ENCODE peak calls at places on chromosomes 11 and 22, in four cellular contexts. Q is foreskin fibroblast; I is pulmonary artery endothelial cell; R is naive thymus-derived CD8-positive, alpha-beta T cell. O is an unnamed sample.

GRCh38 chr11:68328374-68329091 is 16.1 kb downstream of the LRP5 start:
- DNase-seq in Q (no peak), R (peak; percentile 38), I (peak; percentile 54), O (no peak)

GRCh38 chr11:104609297-104609696 is 289.0 kb downstream of the CASP12 start:
- DNase-seq in Q (peak; percentile 81), R (peak; percentile 63), I (peak; percentile 19), O (peak; percentile 16)

GRCh38 chr22:38923463-38924196 is 33.8 kb upstream of the APOBEC3A start:
- DNase-seq in Q (peak; percentile 90), I (peak; percentile 32), R (no peak), O (peak; percentile 78)

GRCh38 chr22:46175631-46176030 is 25.3 kb downstream of the PPARA start:
- DNase-seq in I (no peak), R (no peak), Q (peak; percentile 73), O (peak; percentile 74)

GRCh38 chr11:87366766-87367405 is 329.2 kb downstream of the TMEM135 start:
- DNase-seq in I (no peak), Q (no peak), R (no peak), O (no peak)

GRCh38 chr22:43129426-43130425 is 13.5 kb downstream of the MCAT start:
- DNase-seq in I (no peak), R (no peak), Q (no peak), O (no peak)

GRCh38 chr11:71095294-71095850 is 157.0 kb downstream of the SHANK2 start:
- DNase-seq in Q (no peak), I (no peak), R (no peak), O (no peak)

GRCh38 chr22:41873391-41873790 is 40.5 kb downstream of the SREBF2 start:
- DNase-seq in I (no peak), Q (no peak), R (peak; percentile 76), O (no peak)

GRCh38 chr11:82832983-82833382 is 67.2 kb downstream of the PRCP start:
- DNase-seq in I (no peak), Q (no peak), R (no peak), O (no peak)

GRCh38 chr11:57598831-57599155 is 1.3 kb downstream of the SERPING1 start:
- DNase-seq in I (no peak), R (no peak), Q (peak; percentile 78), O (no peak)

GRCh38 chr22:45090364-45090960 is 73.3 kb upstream of the NUP50 start:
- DNase-seq in Q (peak; percentile 65), I (no peak), R (no peak), O (peak; percentile 47)